ENCODE peak calls at places on chromosomes 12 and 14, in four cellular contexts. O is K562, G is SK-N-SH, Z is WTC11. P is an unnamed sample.

GRCh38 chr12:113788020-113788856 is 177.9 kb downstream of the RBM19 start:
- DNase-seq in O (no peak), G (no peak), Z (no peak), P (no peak)

GRCh38 chr12:124764870-124765570 is 98.6 kb downstream of the SCARB1 start:
- DNase-seq in O (no peak), G (no peak), Z (no peak), P (no peak)

GRCh38 chr12:46402451-46402850 is 29.9 kb upstream of the SLC38A2 start:
- DNase-seq in O (no peak), G (no peak), Z (no peak), P (no peak)

GRCh38 chr14:71119075-71119474 is 211.8 kb downstream of the PCNX1 start:
- DNase-seq in O (no peak), G (no peak), Z (no peak), P (no peak)

GRCh38 chr14:83300454-83301064 is 1766.9 kb upstream of the SEL1L start:
- DNase-seq in O (no peak), G (peak; percentile 12), Z (no peak), P (no peak)

GRCh38 chr14:37819155-37820015 is 224.0 kb downstream of the TTC6 start:
- DNase-seq in O (no peak), G (no peak), Z (no peak), P (no peak)

GRCh38 chr12:57838594-57839302 is 7.8 kb downstream of the CTDSP2 start:
- DNase-seq in O (no peak), G (no peak), Z (no peak), P (no peak)

GRCh38 chr12:13772264-13772663 is 209.1 kb downstream of the GRIN2B start:
- DNase-seq in O (no peak), G (no peak), Z (no peak), P (no peak)

GRCh38 chr14:41201721-41202120 is 405.0 kb upstream of the LRFN5 start:
- DNase-seq in O (no peak), G (no peak), Z (no peak), P (no peak)

GRCh38 chr12:3491938-3492867 is 1.2 kb downstream of the PRMT8 start:
- DNase-seq in O (peak; percentile 71), G (peak; percentile 80), Z (peak; percentile 84), P (peak; percentile 51)

GRCh38 chr12:79183003-79183402 is 318.4 kb downstream of the SYT1 start:
- DNase-seq in O (no peak), G (no peak), Z (no peak), P (no peak)

GRCh38 chr14:96804821-96805374 is 7.7 kb downstream of the VRK1 start:
- DNase-seq in O (no peak), G (no peak), Z (no peak), P (no peak)

GRCh38 chr12:92360543-92360942 is 214.9 kb upstream of the BTG1 start:
- DNase-seq in O (no peak), G (no peak), Z (no peak), P (no peak)

GRCh38 chr12:50764116-50764860 is 387 bp downstream of the ATF1 start:
- DNase-seq in O (peak; percentile 90), G (peak; percentile 91), Z (peak; percentile 69), P (no peak)

GRCh38 chr14:71113376-71113775 is 206.1 kb downstream of the PCNX1 start:
- DNase-seq in O (no peak), G (no peak), Z (no peak), P (no peak)

GRCh38 chr12:13505636-13506035 is 309.1 kb downstream of the EMP1 start:
- DNase-seq in O (no peak), G (no peak), Z (no peak), P (no peak)

GRCh38 chr14:69260979-69261605 is 1.1 kb downstream of the GALNT16 start:
- DNase-seq in O (peak; percentile 73), G (peak; percentile 91), Z (peak; percentile 73), P (peak; percentile 87)

GRCh38 chr14:54652188-54652889 is 85.4 kb downstream of the SAMD4A start:
- DNase-seq in O (no peak), G (no peak), Z (peak; percentile 59), P (no peak)

GRCh38 chr12:5456025-5456424 is 24.1 kb downstream of the NTF3 start:
- DNase-seq in O (no peak), G (no peak), Z (no peak), P (no peak)

GRCh38 chr12:18998343-18999270 is 130.9 kb upstream of the PLEKHA5 start:
- DNase-seq in O (no peak), G (peak; percentile 50), Z (no peak), P (no peak)

GRCh38 chr14:80926706-80927384 is 14.7 kb downstream of the CEP128 start:
- DNase-seq in O (no peak), G (no peak), Z (no peak), P (no peak)
- TF ChIP-seq TEAD4 in O (no peak), G (no peak), Z (no peak), P (no peak)

GRCh38 chr14:39492267-39492666 is 60.0 kb upstream of the FBXO33 start:
- DNase-seq in O (no peak), G (no peak), Z (no peak), P (no peak)
- TF ChIP-seq TEAD4 in O (no peak), G (no peak), Z (no peak), P (no peak)

DNA sequence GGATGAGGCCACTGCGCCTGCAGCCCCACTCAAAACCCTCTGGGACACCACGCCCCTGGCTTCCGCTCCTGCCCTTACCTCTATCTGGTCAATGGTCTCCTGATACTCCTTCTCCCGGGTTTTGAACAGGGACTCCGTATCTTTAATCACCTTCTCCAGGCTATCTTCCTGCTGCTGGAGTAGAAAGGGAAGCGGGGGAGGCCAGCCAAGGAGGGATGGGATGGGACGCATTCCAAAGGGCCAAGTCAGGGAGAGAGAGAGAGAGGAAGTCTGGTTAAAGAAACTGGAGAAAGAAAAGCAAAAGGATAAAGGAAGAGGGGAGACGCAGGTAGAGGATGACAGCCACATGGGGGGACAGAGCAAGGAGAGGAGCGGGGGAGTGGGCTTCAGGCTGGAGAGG is 7.9 kb downstream of the IFFO1 start:
- DNase-seq in O (peak; percentile 27), G (no peak), Z (no peak), P (no peak)
- TF ChIP-seq TEAD4 in O (no peak), G (peak; percentile 38), Z (no peak), P (no peak)

GRCh38 chr12:108307006-108307405 is 32.1 kb downstream of the CMKLR1 start:
- DNase-seq in O (no peak), G (no peak), Z (no peak), P (no peak)
- TF ChIP-seq TEAD4 in O (no peak), G (no peak), Z (no peak), P (no peak)

DNA sequence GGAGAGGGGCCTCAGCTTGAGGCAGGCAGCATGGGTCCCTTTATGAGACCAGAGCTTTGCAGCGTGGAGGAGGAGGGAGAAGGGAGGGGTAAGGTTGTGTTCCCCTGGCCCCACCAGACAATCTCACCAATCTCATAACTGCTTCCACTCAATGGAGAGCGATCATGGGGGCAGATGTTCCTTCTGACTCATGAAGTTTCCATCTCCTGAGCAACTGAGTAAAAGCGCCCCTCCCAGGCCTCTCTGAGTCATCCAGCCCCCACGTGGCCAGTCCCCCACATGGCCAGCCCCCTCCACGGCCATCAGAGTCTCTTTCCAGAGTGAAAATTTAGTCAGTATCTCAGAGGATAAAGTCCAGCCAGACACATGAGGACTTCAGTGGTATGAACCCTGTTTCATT is 39.2 kb upstream of the PLXNC1 start:
- DNase-seq in O (peak; percentile 35), G (no peak), Z (no peak), P (no peak)
- TF ChIP-seq TEAD4 in O (no peak), G (no peak), Z (no peak), P (no peak)

GRCh38 chr12:54230555-54230954 is 41.8 kb upstream of the SMUG1 start:
- DNase-seq in O (no peak), G (no peak), Z (no peak), P (no peak)

GRCh38 chr12:54228471-54228870 is 39.7 kb upstream of the SMUG1 start:
- DNase-seq in O (no peak), G (no peak), Z (no peak), P (no peak)

GRCh38 chr12:54229624-54230212 is 40.9 kb upstream of the SMUG1 start:
- DNase-seq in O (no peak), G (no peak), Z (no peak), P (no peak)

GRCh38 chr12:54231236-54231635 is 42.5 kb upstream of the SMUG1 start:
- DNase-seq in O (no peak), G (no peak), Z (no peak), P (no peak)

DNA sequence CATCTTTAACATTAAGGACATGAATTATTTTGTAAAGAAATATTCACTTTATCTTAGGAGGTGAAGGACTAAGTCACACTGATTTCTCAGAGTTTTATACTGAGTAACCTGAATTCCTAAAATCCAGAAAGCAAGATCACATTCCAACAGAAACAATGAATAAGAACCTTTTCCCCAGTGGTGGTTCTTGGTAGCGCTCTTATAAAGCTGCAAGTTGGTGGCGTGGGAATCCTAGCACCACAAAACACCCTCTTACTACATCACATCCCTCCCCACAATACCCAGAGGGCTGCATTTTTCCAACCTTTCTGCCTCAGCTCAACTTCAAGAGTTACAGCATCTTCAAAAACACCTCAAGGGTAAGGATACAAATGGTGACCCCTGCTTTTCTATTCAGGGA is 44.0 kb upstream of the SMUG1 start:
- DNase-seq in O (no peak), G (no peak), Z (no peak), P (no peak)
- TF ChIP-seq TEAD4 in O (no peak), G (no peak), Z (no peak), P (peak; percentile 66)

GRCh38 chr12:64915242-64915641 is 90.8 kb downstream of the TBC1D30 start:
- DNase-seq in O (no peak), G (no peak), Z (no peak), P (no peak)

GRCh38 chr12:64916431-64916830 is 92.0 kb downstream of the TBC1D30 start:
- DNase-seq in O (no peak), G (no peak), Z (no peak), P (no peak)

GRCh38 chr12:64923536-64923935 is 99.1 kb downstream of the TBC1D30 start:
- DNase-seq in O (no peak), G (no peak), Z (no peak), P (no peak)

GRCh38 chr12:64922853-64923252 is 98.4 kb downstream of the TBC1D30 start:
- DNase-seq in O (no peak), G (no peak), Z (no peak), P (no peak)

GRCh38 chr12:64918288-64918687 is 93.8 kb downstream of the TBC1D30 start:
- DNase-seq in O (no peak), G (no peak), Z (no peak), P (no peak)
- TF ChIP-seq TEAD4 in O (no peak), G (no peak), Z (no peak), P (no peak)

DNA sequence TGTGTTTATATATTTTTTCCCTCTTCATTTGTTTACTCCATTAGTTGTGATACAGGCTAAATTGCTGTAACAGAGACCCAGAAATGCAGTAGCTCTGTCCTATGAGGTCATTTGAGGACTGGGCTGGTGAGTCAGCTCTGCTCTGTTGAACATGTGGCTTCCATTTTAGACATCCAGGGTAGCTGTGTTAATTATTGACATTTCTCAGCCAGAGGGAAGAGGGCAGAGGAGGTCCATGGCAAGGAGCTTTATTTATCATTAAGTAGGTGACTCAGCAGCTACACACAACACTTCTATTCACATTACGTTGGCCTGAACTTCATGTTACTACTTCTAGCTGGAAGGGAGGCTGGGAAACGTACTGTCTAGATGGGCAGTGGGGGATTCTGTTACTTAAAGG is 85.4 kb downstream of the PTCSC3 start:
- DNase-seq in O (no peak), G (no peak), Z (no peak), P (no peak)
- TF ChIP-seq TEAD4 in O (no peak), G (no peak), Z (no peak), P (no peak)

P was measured in H1.